ENCODE peak calls at places on chromosomes 16 and 17, in seven cellular contexts. U is foreskin fibroblast; R is heart left ventricle; Y is GM10248; I is neural progenitor cell; Q is CD4-positive, alpha-beta T cell; S is mesothelial cell of epicardium. B is an unnamed sample.

GRCh38 chr17:46053911-46054534 is 55.0 kb downstream of the STH start:
- DNase-seq in S (no peak), Y (no peak), U (peak), R (no peak), I (no peak), Q (no peak), B (no peak)

GRCh38 chr16:324451-325334 is 27.8 kb downstream of the AXIN1 start:
- DNase-seq in R (no peak), Q (peak), Y (peak), U (no peak), S (no peak), I (no peak), B (no peak)

GRCh38 chr16:17691621-17692231 is 221.0 kb upstream of the XYLT1 start:
- DNase-seq in Q (no peak), U (no peak), S (no peak), I (no peak), R (no peak), Y (no peak), B (no peak)

GRCh38 chr17:79874329-79874981 is 35.2 kb upstream of the CBX4 start:
- DNase-seq in S (no peak), R (no peak), Q (no peak), Y (peak), U (peak), I (peak), B (no peak)

GRCh38 chr17:52636443-52636842 is 477.9 kb upstream of the CA10 start:
- DNase-seq in R (no peak), S (no peak), Y (no peak), I (no peak), U (no peak), Q (no peak), B (no peak)

GRCh38 chr17:65523853-65524664 is 37.4 kb downstream of the AXIN2 start:
- DNase-seq in Y (no peak), R (no peak), I (no peak), Q (no peak), S (no peak), U (no peak), B (no peak)

GRCh38 chr17:4777969-4778760 is 6.5 kb downstream of the TM4SF5 start:
- DNase-seq in R (no peak), Q (no peak), U (peak), S (no peak), Y (no peak), I (no peak), B (no peak)

GRCh38 chr17:49110504-49110903 is 22.1 kb upstream of the B4GALNT2 start:
- DNase-seq in S (no peak), Q (no peak), R (no peak), Y (no peak), U (peak), I (no peak), B (no peak)

GRCh38 chr16:24890746-24891145 is 45.0 kb downstream of the SLC5A11 start:
- DNase-seq in U (no peak), I (no peak), R (no peak), Q (no peak), S (no peak), Y (no peak), B (no peak)

GRCh38 chr17:35898283-35899070 is 18.3 kb upstream of the CCL5 start:
- DNase-seq in Y (no peak), Q (no peak), I (no peak), S (no peak), R (peak), U (no peak), B (no peak)

GRCh38 chr17:43755389-43755875 is 3.2 kb downstream of the SOST start:
- DNase-seq in Y (no peak), Q (no peak), U (peak), R (no peak), I (peak), S (peak), B (peak)

GRCh38 chr17:35807371-35808144 is 1.7 kb upstream of the TAF15 start:
- DNase-seq in U (peak), I (no peak), R (no peak), Y (no peak), S (no peak), Q (no peak), B (no peak)

GRCh38 chr16:64152010-64152767 is 969.7 kb downstream of the CDH11 start:
- DNase-seq in Q (no peak), R (no peak), Y (no peak), U (peak), S (no peak), I (no peak), B (no peak)

GRCh38 chr17:19242323-19242722 is 5.2 kb downstream of the EPN2 start:
- DNase-seq in S (no peak), Q (no peak), Y (no peak), R (no peak), U (no peak), I (no peak), B (no peak)

GRCh38 chr16:89285381-89285780 is 67.9 kb downstream of the ZNF778 start:
- DNase-seq in R (no peak), I (no peak), S (no peak), Q (no peak), Y (no peak), U (no peak), B (no peak)

GRCh38 chr16:86307518-86307903 is 202.8 kb upstream of the FOXF1 start:
- DNase-seq in U (peak), S (no peak), Y (no peak), I (no peak), R (no peak), Q (no peak), B (no peak)

GRCh38 chr16:82639666-82640336 is 13.0 kb downstream of the CDH13 start:
- DNase-seq in S (peak), R (peak), Y (peak), U (peak), I (peak), Q (peak), B (peak)

GRCh38 chr16:86201746-86202145 is 302.8 kb downstream of the IRF8 start:
- DNase-seq in Y (no peak), Q (no peak), I (no peak), U (no peak), S (no peak), R (no peak), B (no peak)

GRCh38 chr17:17313350-17313991 is 10.3 kb downstream of the NT5M start:
- DNase-seq in I (peak), S (peak), Y (peak), R (no peak), Q (peak), U (peak), B (peak)

GRCh38 chr17:78082988-78083387 is 45.6 kb downstream of the TMC6 start:
- DNase-seq in R (no peak), Y (no peak), U (no peak), I (no peak), Q (no peak), S (no peak), B (no peak)

GRCh38 chr17:76524598-76525512 is 12.7 kb downstream of the CYGB start:
- DNase-seq in U (peak), R (peak), Y (no peak), Q (no peak), I (no peak), S (no peak), B (no peak)

GRCh38 chr16:50717109-50717893 is 23.9 kb downstream of the NOD2 start:
- DNase-seq in S (no peak), U (no peak), R (no peak), Q (no peak), Y (no peak), I (no peak), B (no peak)

GRCh38 chr16:50721549-50722409 is 20.1 kb upstream of the CYLD start:
- DNase-seq in Q (no peak), S (no peak), U (no peak), R (no peak), Y (no peak), I (no peak), B (no peak)

GRCh38 chr16:50718761-50719400 is 23.0 kb upstream of the CYLD start:
- DNase-seq in Q (no peak), I (no peak), R (no peak), U (no peak), Y (no peak), S (no peak), B (no peak)

GRCh38 chr16:50718061-50718760 is 23.7 kb upstream of the CYLD start:
- DNase-seq in U (peak), Y (no peak), R (no peak), Q (no peak), S (no peak), I (no peak), B (no peak)

DNA sequence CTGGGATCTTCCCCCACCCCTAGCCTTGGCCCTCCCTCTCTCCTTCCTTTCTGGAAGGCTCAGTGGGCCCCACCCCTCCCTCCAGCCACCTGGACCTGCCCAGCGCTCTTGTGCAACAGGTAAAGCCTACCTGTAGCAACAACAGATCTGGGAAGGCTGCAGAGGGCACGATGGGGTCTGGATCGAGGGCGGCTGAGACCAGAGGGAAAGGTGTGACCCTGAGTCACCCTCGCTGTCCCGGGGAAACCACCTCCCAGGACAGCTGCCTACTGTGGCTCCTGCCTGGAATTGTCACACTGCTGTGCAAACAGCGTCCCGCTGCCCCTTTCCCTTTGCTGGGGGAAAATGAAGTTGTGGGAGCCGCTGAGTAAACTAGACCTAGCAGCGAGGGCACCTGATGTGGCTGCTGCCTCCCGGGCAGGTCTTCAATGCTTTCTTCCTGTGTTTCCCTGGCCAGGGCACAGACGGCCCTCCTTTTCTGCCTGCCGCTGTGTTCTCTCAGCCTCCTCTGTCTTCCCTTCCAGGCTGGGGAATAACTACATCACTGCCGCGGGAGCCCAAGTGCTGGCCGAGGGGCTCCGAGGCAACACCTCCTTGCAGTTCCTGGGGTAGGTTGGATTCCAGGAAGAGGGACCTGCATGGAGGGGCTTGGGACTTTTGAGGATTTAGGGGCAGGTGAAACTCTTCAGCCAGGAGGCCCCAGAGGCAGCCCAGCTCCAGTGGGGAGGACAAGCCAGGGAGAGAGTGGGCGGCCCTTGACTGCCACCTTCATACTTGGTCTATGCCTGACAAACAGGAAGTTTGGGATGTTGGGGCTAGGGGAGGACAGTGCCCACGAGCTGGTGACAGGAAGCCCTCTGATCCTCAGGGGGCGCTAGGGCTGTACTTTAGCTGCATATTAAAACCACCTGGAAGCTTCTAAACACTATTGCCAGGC is 22.2 kb upstream of the CYLD start:
- DNase-seq in U (no peak), S (no peak), I (no peak), Y (no peak), R (no peak), Q (no peak), B (no peak)
- TF ChIP-seq CTCF in U (no peak), S (no peak), I (peak), Y (no peak), R (no peak), Q (peak), B (no peak)

GRCh38 chr17:7436556-7437368 is 1.5 kb downstream of the TMEM102 start:
- DNase-seq in U (peak), S (peak), I (peak), R (peak), Y (peak), Q (peak), B (peak)

GRCh38 chr17:7438656-7439460 is 454 bp upstream of the FGF11 start:
- DNase-seq in R (no peak), U (no peak), Y (no peak), S (no peak), I (no peak), Q (no peak), B (no peak)

GRCh38 chr17:7437369-7437863 is 1.9 kb upstream of the FGF11 start:
- DNase-seq in R (peak), I (no peak), U (no peak), S (no peak), Q (no peak), Y (no peak), B (no peak)

GRCh38 chr17:7438050-7438614 is 1.2 kb upstream of the FGF11 start:
- DNase-seq in Y (peak), S (peak), U (peak), Q (peak), R (peak), I (peak), B (no peak)

DNA sequence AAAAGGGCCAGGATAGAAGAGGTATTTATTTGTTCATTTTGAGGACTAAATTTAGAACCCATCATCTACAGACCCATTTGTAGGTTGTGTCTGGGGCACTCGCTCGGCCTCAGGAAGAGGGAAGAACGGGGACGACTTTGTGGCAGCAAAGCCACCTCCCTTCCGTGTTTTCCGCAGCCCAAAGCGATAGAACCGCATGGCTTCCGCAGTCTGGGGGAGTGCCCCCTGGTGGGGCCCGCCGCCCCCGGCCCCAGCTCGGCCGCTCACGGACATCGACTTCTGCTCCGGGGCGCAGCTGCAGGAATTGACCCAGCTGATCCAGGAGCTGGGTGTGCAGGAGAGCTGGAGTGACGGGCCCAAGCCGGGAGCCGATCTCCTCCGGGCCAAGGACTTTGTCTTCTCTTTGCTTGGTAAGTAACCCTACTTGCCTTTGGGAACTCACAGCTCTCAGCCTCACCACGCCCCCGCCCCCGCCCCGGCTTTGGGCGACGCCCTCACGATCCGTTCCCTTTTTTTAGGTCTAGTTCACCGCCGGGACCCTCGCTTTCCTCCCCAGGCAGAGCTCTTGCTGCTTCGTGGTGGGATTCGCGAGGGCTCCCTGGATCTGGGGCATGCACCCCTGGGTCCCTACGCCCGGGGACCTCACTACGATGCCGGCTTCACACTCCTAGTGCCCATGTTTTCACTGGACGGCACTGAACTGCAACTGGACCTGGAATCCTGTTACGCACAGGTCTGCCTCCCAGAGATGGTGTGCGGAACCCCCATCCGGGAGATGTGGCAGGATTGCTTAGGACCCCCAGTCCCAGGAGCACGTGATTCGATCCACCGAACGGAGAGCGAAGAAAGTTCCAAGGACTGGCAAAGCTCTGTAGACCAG is 681 bp downstream of the TMEM102 start:
- DNase-seq in I (peak), S (peak), Q (peak), U (peak), R (peak), Y (peak), B (peak)
- TF ChIP-seq CTCF in I (no peak), S (peak), Q (peak), U (no peak), R (peak), Y (peak), B (peak)

DNA sequence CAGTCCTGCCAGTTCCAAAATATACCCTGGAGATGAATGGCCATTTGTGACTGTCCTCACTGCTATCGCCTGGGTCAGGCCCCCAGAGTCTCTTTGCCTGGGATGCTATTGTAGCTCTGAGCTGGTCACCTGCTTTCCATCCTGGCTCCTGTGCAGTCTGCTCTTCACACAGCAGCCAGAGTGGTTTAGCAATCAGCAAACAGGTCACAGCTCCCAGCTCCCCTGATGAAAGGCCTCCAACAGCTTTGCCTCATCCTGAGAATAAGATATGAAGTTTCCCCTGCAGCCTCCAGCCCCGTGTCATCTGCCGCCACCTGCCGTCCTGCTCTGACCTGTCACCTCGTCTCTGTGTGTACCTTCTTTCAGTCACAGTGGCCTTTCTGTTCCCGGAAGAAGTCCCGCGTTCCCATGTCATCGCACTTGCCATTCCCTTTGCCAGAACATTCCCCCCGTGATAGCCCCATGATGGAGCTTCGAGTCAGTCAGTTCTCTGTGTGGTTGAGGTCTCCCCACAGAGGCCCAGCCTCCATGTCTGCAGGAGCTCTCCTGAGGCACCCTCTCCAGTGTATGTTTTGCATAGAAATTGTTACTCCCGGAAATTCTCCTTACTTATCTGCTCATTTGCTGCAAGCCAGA is 281.5 kb downstream of the SNX29 start:
- DNase-seq in U (no peak), Y (no peak), I (peak), S (no peak), R (peak), Q (no peak), B (no peak)
- TF ChIP-seq CTCF in U (no peak), Y (no peak), I (peak), S (no peak), R (no peak), Q (no peak), B (peak)

DNA sequence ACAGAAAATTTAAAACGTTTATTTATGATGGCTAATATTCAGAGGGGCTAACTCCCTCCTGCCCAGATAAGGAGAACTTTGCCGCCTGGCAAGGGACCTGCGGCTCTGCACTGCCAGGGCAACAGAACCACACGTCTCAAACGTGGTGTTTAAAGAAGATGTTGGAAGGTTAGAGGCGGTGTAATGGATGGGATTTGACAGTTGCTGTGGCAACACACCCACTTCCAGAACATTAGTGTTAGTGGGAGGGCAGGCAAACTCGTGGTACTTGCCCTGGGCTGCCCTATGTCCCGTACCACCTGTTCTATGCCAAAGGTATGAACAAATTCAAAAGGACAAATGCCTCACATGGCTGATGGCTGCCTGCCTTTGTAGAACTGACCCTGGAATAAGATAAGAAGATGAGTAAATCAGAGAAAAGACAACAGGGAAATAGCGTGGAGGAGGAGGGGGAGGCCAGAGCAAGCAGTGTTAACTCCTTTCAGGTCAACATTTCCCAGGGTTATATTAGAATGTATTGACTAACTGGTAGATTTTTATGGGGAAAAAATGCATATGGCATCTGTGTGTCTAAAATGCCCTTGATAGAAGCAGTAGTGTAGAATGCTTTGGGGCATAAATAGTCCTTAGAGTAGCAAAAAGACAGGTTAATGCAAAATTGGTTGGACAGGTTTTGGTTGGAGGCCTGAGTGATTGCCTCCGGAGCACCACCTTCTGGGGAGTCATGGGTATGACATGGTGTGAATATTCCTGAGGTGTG is 30.8 kb downstream of the HLF start:
- DNase-seq in U (peak), Q (peak), Y (peak), S (peak), I (peak), R (peak), B (peak)
- TF ChIP-seq CTCF in U (peak), Q (peak), Y (peak), S (peak), I (peak), R (peak), B (peak)

DNA sequence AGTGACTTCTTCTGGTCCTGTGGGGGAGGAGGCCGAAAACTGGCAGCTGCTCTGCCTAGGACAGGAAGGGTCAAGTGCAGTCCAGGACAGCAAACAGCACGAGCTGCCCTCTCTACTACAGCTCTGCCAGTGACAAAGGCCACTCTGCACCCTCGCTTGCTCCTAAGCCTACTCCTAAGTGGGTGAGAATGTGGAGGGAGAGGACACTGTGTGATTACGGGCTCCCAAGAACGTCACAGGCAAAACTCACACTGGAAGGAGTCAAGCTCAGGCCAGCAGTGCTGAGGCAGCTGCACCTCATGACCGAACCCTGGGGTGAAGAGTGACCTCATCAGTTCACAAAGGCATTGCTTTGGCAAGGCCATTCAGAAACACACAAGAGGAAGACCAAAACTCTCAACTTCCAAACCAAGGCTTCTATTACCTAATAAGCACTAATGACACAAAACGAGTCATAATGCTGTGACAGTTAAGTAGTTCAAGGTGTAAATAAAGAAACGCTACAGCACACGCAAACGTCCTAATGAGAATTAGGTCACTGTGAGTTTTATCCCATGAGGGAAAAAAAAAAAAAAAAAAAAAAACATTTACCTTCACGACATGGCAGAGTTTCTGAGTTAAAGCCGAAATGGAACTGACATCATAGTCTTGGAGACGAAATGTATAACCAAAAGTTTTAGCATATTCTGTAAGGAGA is 35.1 kb downstream of the MARF1 start:
- DNase-seq in S (no peak), U (peak), Q (no peak), I (no peak), Y (no peak), R (peak), B (no peak)
- TF ChIP-seq CTCF in S (no peak), U (no peak), Q (no peak), I (no peak), Y (no peak), R (no peak), B (no peak)

GRCh38 chr16:12582696-12583095 is 221.0 kb downstream of the CPPED1 start:
- DNase-seq in Q (no peak), R (no peak), S (no peak), Y (no peak), I (no peak), U (no peak), B (no peak)
- TF ChIP-seq CTCF in Q (no peak), R (no peak), S (no peak), Y (no peak), I (no peak), U (no peak), B (no peak)